ENCODE peak calls at places on chromosomes 4 and X, in four cellular contexts. O, A, S and Q are unnamed samples.

GRCh38 chr4:139530833-139531427 is 25.1 kb downstream of the SETD7 start:
- DNase-seq in S (peak; percentile 42), O (peak; percentile 50), A (peak; percentile 86), Q (no peak)

GRCh38 chrX:134258202-134258601 is 21.2 kb downstream of the CCDC160 start:
- DNase-seq in A (no peak), S (no peak), O (no peak), Q (no peak)

GRCh38 chr4:114807759-114808404 is 209.3 kb downstream of the UGT8 start:
- DNase-seq in A (peak; percentile 74), S (peak; percentile 7), O (peak; percentile 38), Q (no peak)

GRCh38 chr4:89708903-89709361 is 128.0 kb downstream of the SNCA start:
- DNase-seq in O (peak; percentile 99), A (no peak), S (peak; percentile 42), Q (no peak)

GRCh38 chr4:163343604-163344146 is at the start of gene NPY5R:
- DNase-seq in A (peak; percentile 50), S (no peak), O (no peak), Q (no peak)

GRCh38 chr4:74042681-74043080 is 4.2 kb upstream of the CXCL3 start:
- DNase-seq in A (peak; percentile 21), O (no peak), S (no peak), Q (no peak)

GRCh38 chrX:43822015-43822414 is 60.2 kb downstream of the MAOB start:
- DNase-seq in A (no peak), S (peak; percentile 47), O (no peak), Q (no peak)

GRCh38 chr4:15670576-15670975 is 11.1 kb upstream of the FAM200B start:
- DNase-seq in S (no peak), A (no peak), O (no peak), Q (no peak)

GRCh38 chrX:128975716-128976115 is 547.6 kb downstream of the SMARCA1 start:
- DNase-seq in S (no peak), O (peak; percentile 3), A (peak; percentile 70), Q (no peak)

GRCh38 chrX:42943051-42943450 is 165.1 kb upstream of the PPP1R2C start:
- DNase-seq in S (no peak), O (no peak), A (no peak), Q (no peak)

GRCh38 chr4:151152033-151152432 is 52.6 kb downstream of the RPS3A start:
- DNase-seq in O (no peak), S (no peak), A (no peak), Q (no peak)

GRCh38 chr4:150385606-150386005 is 196.3 kb upstream of the MAB21L2 start:
- DNase-seq in O (peak; percentile 34), A (peak; percentile 7), S (peak; percentile 96), Q (no peak)

GRCh38 chr4:22417408-22417807 is 98.5 kb downstream of the ADGRA3 start:
- DNase-seq in S (no peak), O (no peak), A (no peak), Q (no peak)

GRCh38 chr4:101205878-101206277 is 141.4 kb downstream of the PPP3CA start:
- DNase-seq in A (no peak), O (no peak), S (peak; percentile 36), Q (no peak)

GRCh38 chr4:20203508-20203907 is 48.2 kb upstream of the SLIT2 start:
- DNase-seq in O (peak; percentile 6), A (no peak), S (peak; percentile 78), Q (no peak)

GRCh38 chrX:73817381-73818199 is 254.6 kb downstream of the CHIC1 start:
- DNase-seq in A (no peak), O (no peak), S (no peak), Q (no peak)

GRCh38 chr4:156169011-156169410 is 215.3 kb upstream of the CTSO start:
- DNase-seq in O (peak; percentile 42), A (peak; percentile 33), S (peak; percentile 90), Q (no peak)

GRCh38 chr4:6901669-6902317 is 7.8 kb upstream of the TBC1D14 start:
- DNase-seq in A (no peak), S (no peak), O (no peak), Q (no peak)

GRCh38 chrX:10797493-10797892 is 177.1 kb upstream of the MID1 start:
- DNase-seq in S (peak; percentile 44), A (no peak), O (peak; percentile 4), Q (no peak)

GRCh38 chrX:43728002-43728401 is 71.9 kb downstream of the MAOA start:
- DNase-seq in O (no peak), S (no peak), A (no peak), Q (no peak)

GRCh38 chrX:12791253-12792228 is at the start of gene PRPS2:
- DNase-seq in O (peak; percentile 50), S (peak; percentile 36), A (peak; percentile 87), Q (peak; percentile 75)

GRCh38 chrX:3968749-3969148 is 255.3 kb upstream of the PRKX start:
- DNase-seq in A (no peak), O (no peak), S (no peak), Q (no peak)

GRCh38 chr4:151611960-151612359 is 148.8 kb downstream of the GATB start:
- DNase-seq in A (no peak), O (no peak), S (no peak), Q (no peak)

GRCh38 chrX:38999967-39000745 is 198.9 kb downstream of the MID1IP1 start:
- DNase-seq in A (no peak), S (peak; percentile 88), O (no peak), Q (no peak)

GRCh38 chr4:110165382-110166285 is 32.8 kb downstream of the ELOVL6 start:
- DNase-seq in S (peak; percentile 50), A (no peak), O (peak; percentile 60), Q (no peak)

GRCh38 chrX:22404297-22404696 is 131.6 kb downstream of the CBLL2 start:
- DNase-seq in S (peak; percentile 22), O (no peak), A (no peak), Q (no peak)